ENCODE peak calls at places on chromosomes 4 and X, in seven cellular contexts. K is head of caudate nucleus; V is NCI-H1105; T is SK-N-SH; E is RPMI8226; G is CD4-positive, alpha-beta T cell; B is H54. A is an unnamed sample.
A peak's percentile ranks its signal among the peaks of the same experiment; 100 is the strongest.

GRCh38 chrX:13764765-13765164 is 30.2 kb downstream of the OFD1 start:
- DNase-seq in K (peak; percentile 63), V (no peak), T (peak; percentile 72), E (no peak), G (no peak), B (no peak), A (peak; percentile 77)

GRCh38 chr4:152536545-152537182 is 772 bp upstream of the FBXW7 start:
- DNase-seq in K (no peak), V (no peak), T (peak; percentile 52), E (peak; percentile 70), G (no peak), B (no peak), A (no peak)

GRCh38 chr4:170978990-170979389 is 834.2 kb upstream of the GALNTL6 start:
- DNase-seq in K (no peak), V (no peak), T (no peak), E (peak; percentile 1), G (no peak), B (no peak), A (no peak)

GRCh38 chr4:125780159-125780558 is 465.4 kb downstream of the FAT4 start:
- DNase-seq in K (no peak), V (no peak), T (no peak), E (no peak), G (no peak), B (no peak), A (no peak)

GRCh38 chrX:109966246-109966645 is 36.7 kb upstream of the TMEM164 start:
- DNase-seq in K (no peak), V (no peak), T (no peak), E (no peak), G (no peak), B (no peak), A (no peak)

GRCh38 chr4:41957634-41958033 is 22.4 kb downstream of the TMEM33 start:
- DNase-seq in K (no peak), V (peak; percentile 0), T (peak; percentile 41), E (peak; percentile 23), G (no peak), B (no peak), A (no peak)

GRCh38 chr4:139279723-139280620 is at the start of gene MGARP:
- DNase-seq in K (peak; percentile 57), V (peak; percentile 8), T (peak; percentile 66), E (no peak), G (no peak), B (no peak), A (peak; percentile 64)

GRCh38 chr4:71189471-71189870 is 149.3 kb upstream of the SLC4A4 start:
- DNase-seq in K (no peak), V (no peak), T (no peak), E (no peak), G (no peak), B (no peak), A (no peak)

GRCh38 chr4:133147365-133147821 is 1.7 kb upstream of the PCDH10 start:
- DNase-seq in K (peak; percentile 60), V (peak; percentile 25), T (no peak), E (no peak), G (no peak), B (no peak), A (no peak)

GRCh38 chr4:67288964-67289363 is 256.3 kb downstream of the CENPC start:
- DNase-seq in K (no peak), V (no peak), T (peak; percentile 34), E (peak; percentile 16), G (no peak), B (no peak), A (peak; percentile 84)

GRCh38 chr4:185020293-185020808 is 2.1 kb downstream of the HELT start:
- DNase-seq in K (no peak), V (peak; percentile 9), T (peak; percentile 48), E (no peak), G (no peak), B (no peak), A (peak; percentile 49)

GRCh38 chrX:19513383-19513782 is 1.9 kb downstream of the MAP3K15 start:
- DNase-seq in K (no peak), V (peak; percentile 22), T (peak; percentile 22), E (no peak), G (no peak), B (no peak), A (peak; percentile 17)

GRCh38 chr4:127623755-127624087 is 9.0 kb upstream of the INTU start:
- DNase-seq in K (peak; percentile 81), V (no peak), T (no peak), E (no peak), G (no peak), B (no peak), A (no peak)

GRCh38 chrX:22124098-22124497 is 92.0 kb downstream of the PHEX start:
- DNase-seq in K (no peak), V (no peak), T (no peak), E (no peak), G (no peak), B (no peak), A (no peak)

GRCh38 chrX:48473718-48473990 is 2.3 kb upstream of the FTSJ1 start:
- DNase-seq in K (no peak), V (no peak), T (peak; percentile 11), E (no peak), G (no peak), B (no peak), A (no peak)

GRCh38 chr4:152605641-152606304 is 69.9 kb upstream of the FBXW7 start:
- DNase-seq in K (no peak), V (no peak), T (peak; percentile 30), E (no peak), G (no peak), B (no peak), A (peak; percentile 28)

GRCh38 chrX:72568406-72569092 is 4.1 kb downstream of the HDAC8 start:
- DNase-seq in K (no peak), V (no peak), T (no peak), E (no peak), G (no peak), B (no peak), A (no peak)

GRCh38 chr4:110022457-110022856 is 109.8 kb downstream of the EGF start:
- DNase-seq in K (no peak), V (no peak), T (no peak), E (no peak), G (no peak), B (no peak), A (no peak)

GRCh38 chr4:73917081-73917501 is 47.9 kb downstream of the CXCL1 start:
- DNase-seq in K (no peak), V (no peak), T (no peak), E (no peak), G (no peak), B (peak; percentile 19), A (no peak)

GRCh38 chr4:57405359-57405758 is 295.2 kb upstream of the IGFBP7 start:
- DNase-seq in K (no peak), V (no peak), T (peak; percentile 5), E (no peak), G (no peak), B (peak; percentile 9), A (no peak)